ENCODE peak calls at places on chromosomes 1 and 21, in eight cellular contexts. S, Z, R, L, N, J, Q and V are unnamed samples. For H3K4me1, the result is how much of the 10 kb centered on the place peaks cover.

GRCh38 chr1:196148367-196148970 is 459.8 kb downstream of the KCNT2 start:
- DNase-seq in S (no peak), Z (peak), R (no peak), L (peak), N (no peak), J (no peak), Q (no peak), V (no peak)

GRCh38 chr1:36094621-36095061 is 5.9 kb downstream of the ADPRS start:
- DNase-seq in S (peak), Z (no peak), R (no peak), L (no peak), N (no peak), J (no peak), Q (no peak), V (no peak)

GRCh38 chr1:202623075-202623474 is 87.2 kb downstream of the SYT2 start:
- DNase-seq in S (no peak), Z (no peak), R (no peak), L (peak), N (no peak), J (no peak), Q (no peak), V (no peak)

GRCh38 chr1:203046984-203047630 is 20.8 kb downstream of the PPFIA4 start:
- DNase-seq in S (no peak), Z (no peak), R (no peak), L (peak), N (no peak), J (no peak), Q (no peak), V (no peak)

GRCh38 chr21:44296103-44296519 is 3.7 kb upstream of the PFKL start:
- DNase-seq in S (peak), Z (no peak), R (no peak), L (no peak), N (no peak), J (no peak), Q (no peak), V (no peak)

GRCh38 chr1:115337633-115338456 is at the start of gene NGF:
- DNase-seq in S (peak), Z (peak), R (peak), L (peak), N (peak), J (peak), Q (no peak), V (no peak)

GRCh38 chr1:234728740-234729139 is 118.8 kb upstream of the IRF2BP2 start:
- DNase-seq in S (no peak), Z (no peak), R (no peak), L (no peak), N (no peak), J (no peak), Q (no peak), V (no peak)

GRCh38 chr1:193545171-193545570 is 358.8 kb upstream of the B3GALT2 start:
- DNase-seq in S (no peak), Z (no peak), R (no peak), L (peak), N (no peak), J (no peak), Q (no peak), V (no peak)

GRCh38 chr1:56063461-56063860 is 515.9 kb downstream of the PLPP3 start:
- DNase-seq in S (no peak), Z (no peak), R (no peak), L (no peak), N (no peak), J (no peak), Q (no peak), V (no peak)

GRCh38 chr1:107781245-107781644 is 183.7 kb downstream of the VAV3 start:
- DNase-seq in S (no peak), Z (no peak), R (no peak), L (no peak), N (no peak), J (no peak), Q (no peak), V (no peak)

GRCh38 chr1:116075981-116076380 is 35.2 kb upstream of the MAB21L3 start:
- DNase-seq in S (no peak), Z (no peak), R (no peak), L (no peak), N (no peak), J (no peak), Q (no peak), V (no peak)

GRCh38 chr1:66676616-66677298 is 75.5 kb upstream of the DYNLT5 start:
- DNase-seq in S (no peak), Z (no peak), R (no peak), L (no peak), N (no peak), J (no peak), Q (no peak), V (no peak)

GRCh38 chr1:38071530-38072266 is 25.1 kb upstream of the POU3F1 start:
- DNase-seq in S (no peak), Z (no peak), R (no peak), L (peak), N (no peak), J (no peak), Q (no peak), V (no peak)

GRCh38 chr1:181062800-181063428 is 25.6 kb upstream of the IER5 start:
- DNase-seq in S (no peak), Z (no peak), R (no peak), L (peak), N (no peak), J (no peak), Q (no peak), V (no peak)

GRCh38 chr1:227112538-227112937 is 172.4 kb downstream of the COQ8A start:
- DNase-seq in S (no peak), Z (no peak), R (no peak), L (no peak), N (no peak), J (no peak), Q (no peak), V (no peak)

DNA sequence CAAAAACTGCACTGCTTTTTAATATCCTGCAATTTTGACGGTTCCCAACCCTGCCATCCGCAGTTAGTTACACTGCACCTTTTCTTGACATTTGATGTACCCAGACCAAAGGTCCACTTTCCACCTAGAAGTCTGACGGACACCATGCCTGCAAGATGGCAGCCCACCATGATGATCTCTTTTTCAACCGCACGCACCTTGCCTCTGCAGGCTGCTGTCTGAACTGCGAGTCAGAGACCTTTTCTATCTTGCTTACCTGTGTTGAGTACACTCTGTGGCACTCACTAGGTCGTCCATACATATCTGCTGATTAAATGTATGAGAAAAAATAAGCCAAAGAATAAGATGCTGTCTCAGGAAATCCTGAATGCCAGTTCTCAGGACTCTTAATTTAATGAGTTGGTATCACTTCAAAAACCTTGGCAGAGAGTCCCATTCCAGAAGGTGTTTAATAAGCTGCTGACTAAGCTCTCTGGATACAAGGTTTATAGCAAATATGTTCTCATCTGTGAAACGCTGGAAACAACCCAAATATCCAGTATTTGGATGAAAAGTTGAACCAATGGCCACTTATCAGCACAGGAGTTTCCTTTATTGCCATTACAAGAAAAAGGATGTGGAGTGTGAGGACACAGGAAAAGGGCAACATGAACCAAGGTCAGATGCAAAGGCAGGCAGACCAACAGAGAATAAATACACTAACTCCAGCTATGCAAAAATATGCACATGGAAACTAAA is 37.9 kb downstream of the GNG12 start:
- DNase-seq in S (no peak), Z (no peak), R (no peak), L (no peak), N (no peak), J (no peak), Q (peak), V (no peak)
- TF ChIP-seq CTCF in S (no peak), Z (peak), R (no peak), L (no peak), N (no peak), J (no peak), Q (no peak), V (no peak)

GRCh38 chr1:230574502-230574901 is 67.8 kb upstream of the COG2 start:
- DNase-seq in S (no peak), Z (no peak), R (no peak), L (no peak), N (no peak), J (no peak), Q (peak), V (no peak)
- H3K4me1 ChIP-seq in S (under half), Z (under half), R (under half), L (under half), N (under half), J (under half), Q (under half), V (under half)

GRCh38 chr1:74779750-74780149 is 46.8 kb downstream of the TYW3 start:
- DNase-seq in S (no peak), Z (no peak), R (no peak), L (no peak), N (no peak), J (no peak), Q (no peak), V (no peak)

GRCh38 chr1:74773540-74773939 is 40.6 kb downstream of the TYW3 start:
- DNase-seq in S (no peak), Z (no peak), R (no peak), L (no peak), N (no peak), J (no peak), Q (no peak), V (no peak)

GRCh38 chr1:74771913-74772515 is 39.1 kb downstream of the TYW3 start:
- DNase-seq in S (no peak), Z (peak), R (peak), L (peak), N (no peak), J (no peak), Q (no peak), V (no peak)

GRCh38 chr1:74772945-74773344 is 40.0 kb downstream of the TYW3 start:
- DNase-seq in S (no peak), Z (no peak), R (no peak), L (peak), N (no peak), J (no peak), Q (no peak), V (no peak)

DNA sequence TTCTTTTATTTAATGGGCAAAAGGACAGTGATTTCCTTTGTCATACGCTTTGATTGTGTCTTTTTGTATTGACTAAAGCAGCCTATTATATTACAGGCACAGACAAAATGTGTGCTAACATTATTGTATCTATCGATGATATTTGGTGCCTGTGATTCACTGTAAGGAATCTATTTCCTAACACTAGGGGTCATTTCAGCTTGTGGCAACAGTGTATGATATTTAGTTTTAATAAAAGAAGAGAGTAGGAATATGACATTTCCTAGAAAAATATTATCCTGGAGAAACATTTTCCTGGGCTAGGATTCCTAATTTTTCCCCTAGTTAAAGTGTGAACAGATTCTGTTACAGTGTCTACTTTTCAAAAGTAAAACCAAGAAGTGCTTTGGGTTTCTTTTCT is 42.8 kb downstream of the TYW3 start:
- DNase-seq in S (no peak), Z (no peak), R (no peak), L (no peak), N (no peak), J (no peak), Q (no peak), V (no peak)
- TF ChIP-seq CTCF in S (no peak), Z (no peak), R (no peak), L (peak), N (no peak), J (no peak), Q (no peak), V (no peak)

DNA sequence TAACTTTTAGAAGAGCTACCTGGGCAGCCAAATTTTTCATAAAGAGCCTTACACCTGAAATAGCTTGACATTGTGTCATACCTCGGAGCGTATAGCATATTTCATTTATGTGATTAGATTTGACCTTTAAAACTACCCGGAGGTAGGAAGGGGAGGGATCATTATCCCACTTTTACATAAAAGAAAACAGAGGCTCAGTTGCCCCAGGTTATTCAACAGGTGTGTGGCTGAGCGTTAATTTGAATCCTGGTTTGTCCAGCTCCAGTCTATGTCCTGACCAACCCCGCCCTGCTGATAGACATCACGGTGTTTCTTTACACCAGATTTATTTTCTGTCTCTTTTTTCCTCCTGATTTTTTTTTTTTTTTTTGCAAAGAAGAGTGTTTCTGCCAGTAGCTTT is 39.7 kb downstream of the PBX1 start:
- DNase-seq in S (no peak), Z (no peak), R (no peak), L (no peak), N (no peak), J (no peak), Q (no peak), V (no peak)
- H3K4me1 ChIP-seq in S (half or more), Z (half or more), R (half or more), L (under half), N (under half), J (under half), Q (half or more), V (half or more)

DNA sequence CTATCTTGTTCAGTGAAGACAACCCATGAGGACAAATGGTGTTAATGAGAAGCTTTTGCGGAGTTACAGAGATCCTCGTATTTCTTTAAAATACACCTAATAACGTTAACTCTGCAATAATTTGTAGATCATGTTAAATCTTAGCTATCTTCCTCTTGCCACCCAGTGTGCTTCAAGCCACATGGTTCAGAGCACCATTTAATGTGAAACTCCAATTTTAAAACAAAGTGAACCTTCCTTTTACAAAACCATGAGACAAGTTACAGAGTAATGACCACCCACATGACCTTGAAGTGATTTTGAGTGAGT is 1.7 kb upstream of the KCNE2 start:
- DNase-seq in S (no peak), Z (no peak), R (no peak), L (no peak), N (no peak), J (no peak), Q (no peak), V (no peak)
- TF ChIP-seq CTCF in S (no peak), Z (no peak), R (no peak), L (no peak), N (no peak), J (no peak), Q (no peak), V (no peak)